ENCODE peak calls at places on chromosomes 6 and 20, in six cellular contexts. One of them, this sample, is unnamed.

GRCh38 chr6:170564936-170565530 is 10.9 kb downstream of the TBP start:
- DNase-seq in heart right ventricle: no peak
- DNase-seq in MV-4-11: no peak
- DNase-seq in nephron progenitor cell: no peak
- DNase-seq in stimulated activated naive CD8-positive, alpha-beta T cell treated with anti-CD3 and anti-CD28 coated beads, Interleukin-15, Interleukin-2, amounts not matched to agents 100 U/mL and 50 U/mL, for 24 hours: no peak
- DNase-seq in activated T-cell treated with anti-CD3 and anti-CD28 coated beads, Interleukin-2, amount 50 U/mL, for 72 hours: no peak
- DNase-seq in this sample: no peak

GRCh38 chr6:127058936-127059335 is 59.5 kb upstream of the RSPO3 start:
- DNase-seq in activated T-cell treated with anti-CD3 and anti-CD28 coated beads, Interleukin-2, amount 50 U/mL, for 72 hours: no peak
- DNase-seq in stimulated activated naive CD8-positive, alpha-beta T cell treated with anti-CD3 and anti-CD28 coated beads, Interleukin-15, Interleukin-2, amounts not matched to agents 100 U/mL and 50 U/mL, for 24 hours: no peak
- DNase-seq in MV-4-11: peak; percentile 41
- DNase-seq in heart right ventricle: no peak
- DNase-seq in nephron progenitor cell: no peak
- DNase-seq in this sample: no peak

GRCh38 chr20:25632940-25633790 is 9.4 kb upstream of the NANP start:
- DNase-seq in MV-4-11: no peak
- DNase-seq in heart right ventricle: no peak
- DNase-seq in nephron progenitor cell: no peak
- DNase-seq in stimulated activated naive CD8-positive, alpha-beta T cell treated with anti-CD3 and anti-CD28 coated beads, Interleukin-15, Interleukin-2, amounts not matched to agents 100 U/mL and 50 U/mL, for 24 hours: no peak
- DNase-seq in activated T-cell treated with anti-CD3 and anti-CD28 coated beads, Interleukin-2, amount 50 U/mL, for 72 hours: no peak
- DNase-seq in this sample: no peak

GRCh38 chr6:33959661-33960344 is 156.0 kb upstream of the MLN start:
- DNase-seq in nephron progenitor cell: no peak
- DNase-seq in MV-4-11: no peak
- DNase-seq in heart right ventricle: no peak
- DNase-seq in activated T-cell treated with anti-CD3 and anti-CD28 coated beads, Interleukin-2, amount 50 U/mL, for 72 hours: no peak
- DNase-seq in stimulated activated naive CD8-positive, alpha-beta T cell treated with anti-CD3 and anti-CD28 coated beads, Interleukin-15, Interleukin-2, amounts not matched to agents 100 U/mL and 50 U/mL, for 24 hours: no peak
- DNase-seq in this sample: no peak

GRCh38 chr6:170208651-170209353 is 82.1 kb downstream of the DLL1 start:
- DNase-seq in heart right ventricle: no peak
- DNase-seq in activated T-cell treated with anti-CD3 and anti-CD28 coated beads, Interleukin-2, amount 50 U/mL, for 72 hours: no peak
- DNase-seq in MV-4-11: no peak
- DNase-seq in nephron progenitor cell: no peak
- DNase-seq in stimulated activated naive CD8-positive, alpha-beta T cell treated with anti-CD3 and anti-CD28 coated beads, Interleukin-15, Interleukin-2, amounts not matched to agents 100 U/mL and 50 U/mL, for 24 hours: no peak
- DNase-seq in this sample: no peak

GRCh38 chr6:122153530-122153929 is 245.9 kb upstream of the HSF2 start:
- DNase-seq in MV-4-11: no peak
- DNase-seq in stimulated activated naive CD8-positive, alpha-beta T cell treated with anti-CD3 and anti-CD28 coated beads, Interleukin-15, Interleukin-2, amounts not matched to agents 100 U/mL and 50 U/mL, for 24 hours: no peak
- DNase-seq in heart right ventricle: no peak
- DNase-seq in activated T-cell treated with anti-CD3 and anti-CD28 coated beads, Interleukin-2, amount 50 U/mL, for 72 hours: no peak
- DNase-seq in nephron progenitor cell: no peak
- DNase-seq in this sample: no peak

GRCh38 chr6:15090145-15090579 is 155.7 kb upstream of the JARID2 start:
- DNase-seq in stimulated activated naive CD8-positive, alpha-beta T cell treated with anti-CD3 and anti-CD28 coated beads, Interleukin-15, Interleukin-2, amounts not matched to agents 100 U/mL and 50 U/mL, for 24 hours: no peak
- DNase-seq in MV-4-11: no peak
- DNase-seq in nephron progenitor cell: peak; percentile 25
- DNase-seq in activated T-cell treated with anti-CD3 and anti-CD28 coated beads, Interleukin-2, amount 50 U/mL, for 72 hours: no peak
- DNase-seq in heart right ventricle: peak; percentile 8
- DNase-seq in this sample: no peak

GRCh38 chr6:35178012-35178411 is 35.7 kb upstream of the SCUBE3 start:
- DNase-seq in heart right ventricle: no peak
- DNase-seq in nephron progenitor cell: no peak
- DNase-seq in activated T-cell treated with anti-CD3 and anti-CD28 coated beads, Interleukin-2, amount 50 U/mL, for 72 hours: no peak
- DNase-seq in stimulated activated naive CD8-positive, alpha-beta T cell treated with anti-CD3 and anti-CD28 coated beads, Interleukin-15, Interleukin-2, amounts not matched to agents 100 U/mL and 50 U/mL, for 24 hours: no peak
- DNase-seq in MV-4-11: no peak
- DNase-seq in this sample: no peak

GRCh38 chr20:21156266-21156665 is 30.4 kb downstream of the KIZ start:
- DNase-seq in nephron progenitor cell: no peak
- DNase-seq in stimulated activated naive CD8-positive, alpha-beta T cell treated with anti-CD3 and anti-CD28 coated beads, Interleukin-15, Interleukin-2, amounts not matched to agents 100 U/mL and 50 U/mL, for 24 hours: no peak
- DNase-seq in activated T-cell treated with anti-CD3 and anti-CD28 coated beads, Interleukin-2, amount 50 U/mL, for 72 hours: no peak
- DNase-seq in MV-4-11: no peak
- DNase-seq in heart right ventricle: no peak
- DNase-seq in this sample: no peak

GRCh38 chr6:37024665-37025337 is 19.3 kb downstream of the FGD2 start:
- DNase-seq in heart right ventricle: no peak
- DNase-seq in MV-4-11: peak; percentile 31
- DNase-seq in activated T-cell treated with anti-CD3 and anti-CD28 coated beads, Interleukin-2, amount 50 U/mL, for 72 hours: peak; percentile 74
- DNase-seq in stimulated activated naive CD8-positive, alpha-beta T cell treated with anti-CD3 and anti-CD28 coated beads, Interleukin-15, Interleukin-2, amounts not matched to agents 100 U/mL and 50 U/mL, for 24 hours: peak; percentile 74
- DNase-seq in nephron progenitor cell: no peak
- DNase-seq in this sample: no peak

GRCh38 chr6:28134015-28134414 is 7.7 kb upstream of the ZKSCAN8 start:
- DNase-seq in nephron progenitor cell: no peak
- DNase-seq in activated T-cell treated with anti-CD3 and anti-CD28 coated beads, Interleukin-2, amount 50 U/mL, for 72 hours: no peak
- DNase-seq in heart right ventricle: peak; percentile 16
- DNase-seq in stimulated activated naive CD8-positive, alpha-beta T cell treated with anti-CD3 and anti-CD28 coated beads, Interleukin-15, Interleukin-2, amounts not matched to agents 100 U/mL and 50 U/mL, for 24 hours: no peak
- DNase-seq in MV-4-11: peak; percentile 44
- DNase-seq in this sample: peak; percentile 67

GRCh38 chr20:46040902-46041535 is 12.0 kb downstream of the SLC12A5 start:
- DNase-seq in activated T-cell treated with anti-CD3 and anti-CD28 coated beads, Interleukin-2, amount 50 U/mL, for 72 hours: peak; percentile 55
- DNase-seq in stimulated activated naive CD8-positive, alpha-beta T cell treated with anti-CD3 and anti-CD28 coated beads, Interleukin-15, Interleukin-2, amounts not matched to agents 100 U/mL and 50 U/mL, for 24 hours: peak; percentile 71
- DNase-seq in MV-4-11: peak; percentile 13
- DNase-seq in nephron progenitor cell: peak; percentile 98
- DNase-seq in heart right ventricle: no peak
- DNase-seq in this sample: no peak

GRCh38 chr6:110541701-110542309 is 65.4 kb upstream of the SLC22A16 start:
- DNase-seq in heart right ventricle: no peak
- DNase-seq in nephron progenitor cell: no peak
- DNase-seq in stimulated activated naive CD8-positive, alpha-beta T cell treated with anti-CD3 and anti-CD28 coated beads, Interleukin-15, Interleukin-2, amounts not matched to agents 100 U/mL and 50 U/mL, for 24 hours: no peak
- DNase-seq in MV-4-11: no peak
- DNase-seq in activated T-cell treated with anti-CD3 and anti-CD28 coated beads, Interleukin-2, amount 50 U/mL, for 72 hours: no peak
- DNase-seq in this sample: no peak

GRCh38 chr6:25902071-25902470 is 28.0 kb upstream of the SLC17A3 start:
- DNase-seq in nephron progenitor cell: no peak
- DNase-seq in stimulated activated naive CD8-positive, alpha-beta T cell treated with anti-CD3 and anti-CD28 coated beads, Interleukin-15, Interleukin-2, amounts not matched to agents 100 U/mL and 50 U/mL, for 24 hours: no peak
- DNase-seq in activated T-cell treated with anti-CD3 and anti-CD28 coated beads, Interleukin-2, amount 50 U/mL, for 72 hours: no peak
- DNase-seq in MV-4-11: no peak
- DNase-seq in heart right ventricle: no peak
- DNase-seq in this sample: no peak